ENCODE peak calls at places on chromosomes 3 and 15, in four cellular contexts. P is right cardiac atrium; T is neural progenitor cell; L is CD8-positive, alpha-beta memory T cell. K is an unnamed sample. For H3K4me1, the result is how much of the 10 kb centered on the place peaks cover.

GRCh38 chr3:125148836-125149235 is 63.7 kb downstream of the SLC12A8 start:
- DNase-seq in P (peak), T (no peak), L (no peak), K (no peak)

GRCh38 chr3:70233812-70234211 is 78.6 kb downstream of the MDFIC2 start:
- DNase-seq in P (no peak), T (no peak), L (no peak), K (no peak)

GRCh38 chr3:159761377-159761776 is 227.3 kb upstream of the IL12A start:
- DNase-seq in P (peak), T (no peak), L (no peak), K (no peak)

GRCh38 chr3:194204036-194204792 is 68.3 kb downstream of the HES1 start:
- DNase-seq in P (peak), T (peak), L (no peak), K (peak)

GRCh38 chr3:23002846-23003800 is 200.0 kb upstream of the UBE2E2 start:
- DNase-seq in P (no peak), T (no peak), L (no peak), K (no peak)

GRCh38 chr15:99019558-99020540 is 12.3 kb upstream of the PGPEP1L start:
- DNase-seq in P (no peak), T (no peak), L (no peak), K (no peak)

GRCh38 chr3:117628896-117629295 is 919.3 kb downstream of the TUSC7 start:
- DNase-seq in P (no peak), T (no peak), L (no peak), K (peak)

GRCh38 chr3:138902166-138902565 is 44.8 kb downstream of the FOXL2 start:
- DNase-seq in P (no peak), T (no peak), L (no peak), K (no peak)

GRCh38 chr3:25664066-25664809 is 469 bp downstream of the TOP2B start:
- DNase-seq in P (peak), T (peak), L (peak), K (peak)

GRCh38 chr15:79339588-79340314 is 28.8 kb downstream of the TMED3 start:
- DNase-seq in P (no peak), T (peak), L (no peak), K (peak)

GRCh38 chr3:53056442-53056841 is 10.6 kb upstream of the SFMBT1 start:
- DNase-seq in P (no peak), T (no peak), L (no peak), K (peak)

GRCh38 chr3:7875858-7876442 is 625.7 kb upstream of the LMCD1 start:
- DNase-seq in P (no peak), T (no peak), L (no peak), K (no peak)

GRCh38 chr3:150497956-150498355 is 48.3 kb downstream of the SERP1 start:
- DNase-seq in P (no peak), T (no peak), L (no peak), K (no peak)

GRCh38 chr15:48645558-48646330 is at the start of gene FBN1:
- DNase-seq in P (peak), T (peak), L (no peak), K (peak)

GRCh38 chr3:164408356-164408755 is 669.9 kb downstream of the SI start:
- DNase-seq in P (no peak), T (no peak), L (no peak), K (no peak)

GRCh38 chr15:69910511-69910910 is 187.2 kb downstream of the TLE3 start:
- DNase-seq in P (no peak), T (peak), L (no peak), K (no peak)

GRCh38 chr3:109081746-109082510 is 36.0 kb downstream of the MORC1 start:
- DNase-seq in P (no peak), T (peak), L (no peak), K (peak)

GRCh38 chr3:76470285-76470684 is 569.6 kb upstream of the ROBO2 start:
- DNase-seq in P (no peak), T (no peak), L (no peak), K (no peak)

GRCh38 chr3:188956839-188957489 is 214.8 kb upstream of the TPRG1 start:
- DNase-seq in P (no peak), T (peak), L (no peak), K (peak)

GRCh38 chr3:141942006-141942405 is 65.6 kb downstream of the ATP1B3 start:
- DNase-seq in P (no peak), T (no peak), L (no peak), K (no peak)

GRCh38 chr3:55639143-55639542 is 152.0 kb upstream of the WNT5A start:
- DNase-seq in P (no peak), T (no peak), L (no peak), K (no peak)

GRCh38 chr15:31060429-31061140 is 40.9 kb downstream of the TRPM1 start:
- DNase-seq in P (no peak), T (no peak), L (no peak), K (no peak)

GRCh38 chr15:92637621-92638020 is 18.0 kb downstream of the FAM174B start:
- DNase-seq in P (no peak), T (no peak), L (no peak), K (no peak)

GRCh38 chr15:100726426-100727190 is 124.2 kb downstream of the ASB7 start:
- DNase-seq in P (no peak), T (no peak), L (no peak), K (no peak)

GRCh38 chr15:38481113-38481512 is 27.2 kb downstream of the FAM98B start:
- DNase-seq in P (no peak), T (no peak), L (no peak), K (no peak)

GRCh38 chr3:88509582-88509981 is 359.8 kb downstream of the C3orf38 start:
- DNase-seq in P (no peak), T (no peak), L (no peak), K (no peak)

GRCh38 chr3:134852893-134853351 is 57.9 kb downstream of the EPHB1 start:
- DNase-seq in P (no peak), T (no peak), L (no peak), K (no peak)

GRCh38 chr3:166785851-166786250 is 594.2 kb downstream of the ZBBX start:
- DNase-seq in P (no peak), T (no peak), L (no peak), K (no peak)

GRCh38 chr3:63934484-63934883 is 22.3 kb upstream of the SCAANT1 start:
- DNase-seq in P (no peak), T (no peak), L (peak), K (no peak)

GRCh38 chr3:181561605-181562031 is 150.1 kb upstream of the SOX2 start:
- DNase-seq in P (no peak), T (peak), L (no peak), K (no peak)

GRCh38 chr3:4740397-4741105 is 238.7 kb upstream of the BHLHE40 start:
- DNase-seq in P (peak), T (no peak), L (no peak), K (no peak)
- H3K4me1 ChIP-seq in P (under half), T (under half), L (half or more), K (under half)

GRCh38 chr15:74773329-74773728 is 8.6 kb upstream of the CSK start:
- DNase-seq in P (no peak), T (no peak), L (no peak), K (no peak)
- H3K4me1 ChIP-seq in P (under half), T (under half), L (half or more), K (under half)

DNA sequence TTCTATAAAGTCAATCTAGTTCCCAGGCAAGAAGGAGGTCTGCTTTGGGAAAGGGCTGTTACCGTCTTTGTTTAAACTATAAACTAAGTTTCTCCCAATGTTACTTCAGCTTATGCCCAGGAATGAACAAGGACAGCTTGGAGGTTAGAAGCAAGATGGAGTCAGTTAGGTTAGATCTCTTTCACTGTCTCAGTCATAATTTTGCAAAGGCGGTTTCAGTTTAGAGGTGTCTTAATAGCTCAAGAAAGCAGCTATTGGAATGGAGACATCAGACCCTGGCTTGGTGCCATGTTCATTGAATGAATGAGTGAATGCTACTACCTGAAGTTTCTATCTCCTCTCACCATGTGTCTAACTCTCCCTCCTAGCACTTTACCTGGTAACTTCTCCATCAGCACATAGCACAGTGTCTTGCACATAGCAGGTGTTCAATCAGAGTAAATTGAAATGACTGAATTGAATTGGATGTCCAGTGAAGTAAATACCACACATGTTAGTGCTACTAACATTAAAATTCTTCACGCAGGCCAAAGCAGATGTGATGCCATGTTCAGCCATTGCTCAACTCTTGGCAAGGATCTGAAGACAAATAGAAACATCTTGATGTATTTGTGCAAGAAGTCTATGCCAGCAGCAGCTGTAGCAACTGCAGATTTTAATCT is 28.2 kb downstream of the CLEC3B start:
- DNase-seq in P (no peak), T (no peak), L (no peak), K (no peak)
- H3K4me1 ChIP-seq in P (under half), T (under half), L (under half), K (under half)

DNA sequence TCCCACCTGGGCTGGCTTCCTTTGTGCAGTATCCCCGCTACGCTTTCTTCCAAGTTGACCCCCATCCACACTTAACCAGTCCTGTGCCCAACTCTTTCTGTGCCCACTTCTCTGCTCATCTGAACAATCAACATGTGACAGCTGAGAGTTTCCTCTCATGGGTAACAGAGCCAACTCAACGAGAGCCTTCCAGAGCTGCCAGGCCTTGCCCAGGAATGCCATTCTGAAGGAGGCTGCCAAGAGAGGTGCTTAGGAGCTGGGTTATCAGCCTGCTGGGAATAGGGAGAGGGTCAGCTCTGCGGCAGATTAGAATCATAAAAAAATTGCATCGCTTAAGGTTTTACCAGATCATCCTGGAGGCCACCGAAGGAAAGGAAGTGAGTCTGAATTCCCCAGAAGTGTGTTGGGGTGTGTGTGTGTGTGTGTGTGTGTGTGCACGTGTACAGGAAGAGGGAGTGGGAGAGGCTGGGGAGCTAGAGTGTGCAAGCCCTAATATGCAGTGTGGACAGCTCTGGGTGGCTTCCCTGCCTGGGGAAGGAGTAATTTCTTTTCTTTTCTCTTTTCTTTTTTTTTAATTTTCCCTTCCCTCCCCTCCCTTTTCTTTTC is 66.7 kb downstream of the ITGA11 start:
- DNase-seq in P (peak), T (no peak), L (no peak), K (no peak)
- H3K4me1 ChIP-seq in P (under half), T (under half), L (under half), K (under half)

K was measured in HAP-1.